ENCODE peak calls at places on chromosomes 2 and 18, in nine cellular contexts. H, K, D, V, Q, C, A, M and P are unnamed samples. For H3K36me3, the result is how much of the 10 kb centered on the place peaks cover.

GRCh38 chr2:2328847-2329246 is 2.2 kb downstream of the MYT1L start:
- DNase-seq in H (peak), K (no peak), D (no peak), V (peak), Q (peak), C (peak), A (peak), M (no peak), P (no peak)

GRCh38 chr2:158760887-158761286 is 34.2 kb upstream of the DAPL1 start:
- DNase-seq in H (no peak), K (no peak), D (no peak), V (no peak), Q (no peak), C (no peak), A (no peak), M (no peak), P (no peak)

GRCh38 chr2:7813541-7814310 is 868.1 kb upstream of the ID2 start:
- DNase-seq in H (no peak), K (no peak), D (no peak), V (no peak), Q (no peak), C (no peak), A (no peak), M (no peak), P (no peak)

GRCh38 chr2:46297546-46298271 is 502 bp downstream of the EPAS1 start:
- DNase-seq in H (peak), K (peak), D (peak), V (peak), Q (peak), C (peak), A (peak), M (peak), P (peak)

GRCh38 chr18:22031581-22031980 is 137.8 kb upstream of the GATA6 start:
- DNase-seq in H (no peak), K (no peak), D (no peak), V (no peak), Q (no peak), C (no peak), A (no peak), M (no peak), P (no peak)

GRCh38 chr2:164972216-164972615 is 16.9 kb upstream of the SLC38A11 start:
- DNase-seq in H (no peak), K (no peak), D (no peak), V (no peak), Q (no peak), C (no peak), A (no peak), M (no peak), P (no peak)

GRCh38 chr18:79918089-79919011 is 33.1 kb downstream of the SLC66A2 start:
- DNase-seq in H (peak), K (no peak), D (no peak), V (no peak), Q (no peak), C (no peak), A (no peak), M (no peak), P (no peak)

GRCh38 chr2:32377928-32378327 is 21.1 kb downstream of the BIRC6 start:
- DNase-seq in H (no peak), K (no peak), D (no peak), V (no peak), Q (no peak), C (no peak), A (no peak), M (no peak), P (no peak)

GRCh38 chr18:58097127-58097906 is 53.3 kb downstream of the NEDD4L start:
- DNase-seq in H (peak), K (no peak), D (no peak), V (peak), Q (no peak), C (no peak), A (no peak), M (peak), P (no peak)

GRCh38 chr18:50573679-50574078 is 13.8 kb downstream of the MAPK4 start:
- DNase-seq in H (no peak), K (no peak), D (no peak), V (no peak), Q (peak), C (no peak), A (no peak), M (no peak), P (no peak)

GRCh38 chr18:58789856-58790255 is 74.8 kb upstream of the ZNF532 start:
- DNase-seq in H (no peak), K (no peak), D (no peak), V (no peak), Q (no peak), C (no peak), A (no peak), M (no peak), P (no peak)

GRCh38 chr2:56448403-56448998 is 264.7 kb downstream of the CCDC85A start:
- DNase-seq in H (no peak), K (no peak), D (no peak), V (peak), Q (no peak), C (no peak), A (no peak), M (no peak), P (no peak)

GRCh38 chr2:70888925-70889715 is 46.6 kb upstream of the ATP6V1B1 start:
- DNase-seq in H (no peak), K (no peak), D (no peak), V (no peak), Q (peak), C (peak), A (no peak), M (no peak), P (no peak)

GRCh38 chr2:67839242-67839641 is 223.6 kb downstream of the C1D start:
- DNase-seq in H (no peak), K (no peak), D (no peak), V (no peak), Q (no peak), C (no peak), A (peak), M (no peak), P (no peak)

GRCh38 chr2:68719912-68720311 is 14.7 kb upstream of the ARHGAP25 start:
- DNase-seq in H (no peak), K (no peak), D (no peak), V (no peak), Q (no peak), C (no peak), A (no peak), M (no peak), P (no peak)

GRCh38 chr2:137192366-137193315 is 427.3 kb downstream of the THSD7B start:
- DNase-seq in H (no peak), K (no peak), D (no peak), V (peak), Q (no peak), C (no peak), A (no peak), M (no peak), P (no peak)

GRCh38 chr2:157800838-157801495 is 75.2 kb downstream of the ACVR1 start:
- DNase-seq in H (no peak), K (no peak), D (no peak), V (no peak), Q (no peak), C (no peak), A (no peak), M (no peak), P (no peak)

GRCh38 chr2:71595549-71595948 is 142.2 kb downstream of the DYSF start:
- DNase-seq in H (no peak), K (no peak), D (no peak), V (no peak), Q (no peak), C (no peak), A (no peak), M (no peak), P (no peak)

DNA sequence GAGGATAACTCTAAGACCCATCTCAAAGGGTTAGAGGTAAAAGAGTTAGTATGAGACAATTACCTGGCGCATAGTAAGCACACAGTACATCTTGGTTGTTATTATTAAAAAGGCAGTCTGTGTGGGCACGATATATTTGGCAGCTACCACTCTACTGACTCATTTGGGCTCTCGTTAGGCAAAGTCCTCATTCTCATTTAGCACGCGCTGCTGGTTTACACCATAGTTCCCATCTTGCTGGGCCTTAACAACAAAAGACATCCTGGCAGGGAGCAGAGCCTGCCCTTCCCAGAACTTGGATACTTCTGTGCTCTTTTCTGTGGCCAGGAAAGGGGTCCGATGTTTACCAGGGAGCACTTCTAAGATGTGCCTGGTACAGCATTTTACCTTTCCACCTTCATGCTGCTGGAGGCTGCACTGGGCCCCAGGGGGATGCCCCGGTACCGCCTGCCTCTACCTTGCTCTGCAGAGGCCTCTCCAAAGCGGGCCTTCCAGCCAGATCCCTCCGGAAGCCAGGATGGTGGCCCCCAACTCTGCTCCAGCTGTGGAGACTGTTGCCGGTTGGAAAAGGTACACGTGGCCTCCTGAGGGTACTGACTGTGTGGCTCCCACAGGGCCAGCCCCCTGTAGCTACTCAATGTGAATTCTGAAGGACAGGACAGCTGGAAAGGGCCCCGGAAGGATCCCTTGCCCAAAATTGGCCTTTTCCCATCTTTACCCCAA is 15.0 kb downstream of the GLI2 start:
- DNase-seq in H (no peak), K (no peak), D (no peak), V (no peak), Q (no peak), C (no peak), A (no peak), M (no peak), P (no peak)
- TF ChIP-seq CTCF in H (no peak), K (no peak), D (no peak), V (no peak), Q (no peak), C (no peak), A (no peak), M (no peak), P (no peak)

GRCh38 chr2:99101697-99102096 is 39.8 kb upstream of the C2orf15 start:
- DNase-seq in H (no peak), K (no peak), D (no peak), V (peak), Q (peak), C (no peak), A (peak), M (no peak), P (no peak)

GRCh38 chr2:99106905-99107304 is 34.6 kb upstream of the C2orf15 start:
- DNase-seq in H (no peak), K (no peak), D (no peak), V (no peak), Q (no peak), C (no peak), A (no peak), M (no peak), P (no peak)

GRCh38 chr2:99104006-99104405 is 37.5 kb upstream of the C2orf15 start:
- DNase-seq in H (no peak), K (no peak), D (no peak), V (no peak), Q (no peak), C (no peak), A (no peak), M (no peak), P (no peak)
- H3K4me3 ChIP-seq in H (no peak), K (no peak), D (no peak), V (no peak), Q (no peak), C (no peak), A (no peak), M (no peak), P (no peak)

GRCh38 chr18:36157441-36157840 is 27.7 kb downstream of the ELP2 start:
- DNase-seq in H (no peak), K (no peak), D (no peak), V (no peak), Q (no peak), C (no peak), A (no peak), M (no peak), P (no peak)

GRCh38 chr18:36158261-36158867 is 28.7 kb downstream of the ELP2 start:
- DNase-seq in H (no peak), K (no peak), D (no peak), V (no peak), Q (no peak), C (no peak), A (no peak), M (no peak), P (no peak)

GRCh38 chr18:36153771-36154170 is 24.1 kb downstream of the ELP2 start:
- DNase-seq in H (no peak), K (no peak), D (no peak), V (no peak), Q (no peak), C (no peak), A (no peak), M (no peak), P (no peak)

GRCh38 chr18:36153203-36153602 is 23.5 kb downstream of the ELP2 start:
- DNase-seq in H (peak), K (no peak), D (no peak), V (peak), Q (no peak), C (no peak), A (no peak), M (no peak), P (no peak)

GRCh38 chr18:36155960-36156757 is 26.5 kb downstream of the ELP2 start:
- DNase-seq in H (no peak), K (no peak), D (no peak), V (no peak), Q (no peak), C (no peak), A (no peak), M (no peak), P (no peak)
- H3K36me3 ChIP-seq in H (under half), K (under half), D (half or more), V (half or more), Q (half or more), C (half or more), A (half or more), M (half or more), P (under half)

GRCh38 chr2:130261970-130262760 is 63.9 kb upstream of the TUBA3E start:
- DNase-seq in H (no peak), K (no peak), D (no peak), V (no peak), Q (no peak), C (peak), A (peak), M (peak), P (no peak)

GRCh38 chr2:130263606-130264005 is 65.4 kb upstream of the TUBA3E start:
- DNase-seq in H (no peak), K (no peak), D (no peak), V (no peak), Q (no peak), C (no peak), A (no peak), M (no peak), P (no peak)

GRCh38 chr2:130264501-130264900 is 66.3 kb upstream of the TUBA3E start:
- DNase-seq in H (no peak), K (no peak), D (no peak), V (no peak), Q (no peak), C (no peak), A (no peak), M (no peak), P (no peak)

GRCh38 chr2:130264046-130264445 is 65.8 kb upstream of the TUBA3E start:
- DNase-seq in H (no peak), K (no peak), D (no peak), V (no peak), Q (no peak), C (no peak), A (no peak), M (no peak), P (no peak)
- TF ChIP-seq CTCF in H (no peak), K (no peak), D (no peak), V (no peak), Q (no peak), C (no peak), A (no peak), M (no peak), P (no peak)

DNA sequence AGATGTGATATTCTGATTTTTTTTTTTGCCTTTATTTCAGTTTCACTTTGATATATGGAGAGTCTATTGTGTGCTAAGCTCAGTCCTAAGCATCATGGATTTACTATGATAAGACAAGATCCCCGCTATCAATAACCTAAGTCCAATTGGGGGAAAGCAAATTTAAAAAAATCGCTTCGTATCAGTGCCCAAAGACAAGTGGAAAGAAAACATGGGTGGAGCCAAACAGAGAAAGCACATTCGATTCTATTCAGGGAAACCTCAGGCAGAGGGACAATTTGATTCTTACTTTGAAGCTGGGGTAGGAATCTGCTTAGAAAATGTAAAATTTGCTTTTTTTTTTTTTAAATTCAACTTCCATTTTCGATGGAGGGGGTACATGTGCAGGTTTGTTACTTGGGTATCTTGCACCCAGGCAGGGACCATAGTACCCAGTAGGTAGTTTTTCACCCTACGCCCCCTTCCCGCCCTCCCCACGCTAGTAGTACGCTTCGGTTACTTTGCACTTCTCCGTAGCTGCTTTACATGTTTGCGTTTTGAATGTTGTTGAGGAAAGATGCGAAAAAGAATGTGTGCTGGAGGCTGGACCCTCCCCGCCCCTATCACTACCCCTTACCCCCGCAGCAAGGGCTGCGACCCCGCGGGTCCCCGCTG is 12.4 kb downstream of the KIF5C start:
- DNase-seq in H (no peak), K (no peak), D (no peak), V (no peak), Q (peak), C (no peak), A (no peak), M (no peak), P (no peak)
- H3K4me3 ChIP-seq in H (no peak), K (peak), D (peak), V (peak), Q (peak), C (peak), A (peak), M (peak), P (peak)

GRCh38 chr2:229815858-229816257 is 101.5 kb upstream of the DNER start:
- DNase-seq in H (no peak), K (no peak), D (no peak), V (no peak), Q (no peak), C (no peak), A (peak), M (no peak), P (no peak)

GRCh38 chr2:229825476-229825875 is 96.3 kb downstream of the TRIP12 start:
- DNase-seq in H (no peak), K (no peak), D (no peak), V (no peak), Q (no peak), C (no peak), A (peak), M (no peak), P (no peak)

GRCh38 chr2:229818230-229818629 is 103.6 kb downstream of the TRIP12 start:
- DNase-seq in H (no peak), K (no peak), D (no peak), V (no peak), Q (no peak), C (no peak), A (no peak), M (no peak), P (no peak)

GRCh38 chr2:229821353-229821752 is 100.5 kb downstream of the TRIP12 start:
- DNase-seq in H (no peak), K (no peak), D (no peak), V (no peak), Q (no peak), C (no peak), A (no peak), M (no peak), P (no peak)
- H3K36me3 ChIP-seq in H (under half), K (under half), D (half or more), V (half or more), Q (under half), C (under half), A (under half), M (half or more), P (under half)